ENCODE peak calls at places on chromosomes 7 and 10, in seven cellular contexts. W, L, I, T, N, M and E are unnamed samples.
A peak's percentile ranks its signal among the peaks of the same experiment; 100 is the strongest.

GRCh38 chr7:24914465-24914859 is 65.5 kb downstream of the OSBPL3 start:
- DNase-seq in W (no peak), L (no peak), I (no peak), T (no peak), N (no peak), M (no peak), E (no peak)

GRCh38 chr7:155228459-155228845 is 69.2 kb upstream of the INSIG1 start:
- DNase-seq in W (no peak), L (peak; percentile 45), I (peak; percentile 17), T (no peak), N (no peak), M (peak; percentile 96), E (no peak)

GRCh38 chr10:97869091-97870042 is 19.7 kb downstream of the GOLGA7B start:
- DNase-seq in W (peak; percentile 95), L (peak; percentile 67), I (peak; percentile 78), T (peak; percentile 71), N (peak; percentile 32), M (peak; percentile 55), E (peak; percentile 86)

GRCh38 chr10:62627985-62628384 is 176.5 kb upstream of the ADO start:
- DNase-seq in W (no peak), L (peak; percentile 45), I (peak; percentile 28), T (no peak), N (no peak), M (no peak), E (no peak)

GRCh38 chr10:117477241-117477947 is 65.2 kb upstream of the EMX2 start:
- DNase-seq in W (no peak), L (no peak), I (no peak), T (no peak), N (no peak), M (no peak), E (no peak)

GRCh38 chr7:6465862-6466261 is 18.1 kb upstream of the DAGLB start:
- DNase-seq in W (no peak), L (no peak), I (no peak), T (no peak), N (no peak), M (no peak), E (no peak)

GRCh38 chr10:101446071-101446470 is 92.1 kb downstream of the BTRC start:
- DNase-seq in W (peak; percentile 38), L (no peak), I (no peak), T (no peak), N (no peak), M (no peak), E (no peak)

GRCh38 chr7:128937647-128938523 is at the start of gene IRF5:
- DNase-seq in W (no peak), L (no peak), I (no peak), T (no peak), N (no peak), M (peak; percentile 77), E (peak; percentile 56)

GRCh38 chr7:17485368-17485767 is 186.9 kb downstream of the AHR start:
- DNase-seq in W (no peak), L (no peak), I (no peak), T (no peak), N (no peak), M (no peak), E (no peak)

GRCh38 chr10:21888959-21889358 is 114.6 kb downstream of the DNAJC1 start:
- DNase-seq in W (no peak), L (no peak), I (peak; percentile 13), T (no peak), N (no peak), M (no peak), E (no peak)

GRCh38 chr10:26467639-26468038 is 29.5 kb downstream of the APBB1IP start:
- DNase-seq in W (no peak), L (no peak), I (no peak), T (no peak), N (no peak), M (no peak), E (no peak)

GRCh38 chr7:135390829-135391228 is 119.1 kb downstream of the CNOT4 start:
- DNase-seq in W (no peak), L (no peak), I (no peak), T (no peak), N (no peak), M (no peak), E (no peak)

GRCh38 chr7:66297579-66297978 is 92.4 kb downstream of the TPST1 start:
- DNase-seq in W (no peak), L (no peak), I (no peak), T (no peak), N (no peak), M (no peak), E (no peak)

GRCh38 chr7:81594767-81595166 is 175.1 kb downstream of the HGF start:
- DNase-seq in W (no peak), L (peak; percentile 40), I (no peak), T (no peak), N (no peak), M (no peak), E (no peak)

GRCh38 chr7:150941983-150942590 is 36.0 kb downstream of the KCNH2 start:
- DNase-seq in W (peak; percentile 28), L (no peak), I (no peak), T (no peak), N (no peak), M (no peak), E (peak; percentile 73)

GRCh38 chr7:66847879-66848810 is 72.9 kb upstream of the TMEM248 start:
- DNase-seq in W (peak; percentile 51), L (peak; percentile 91), I (peak; percentile 92), T (no peak), N (no peak), M (peak; percentile 16), E (peak; percentile 55)

GRCh38 chr7:749121-749520 is 22.0 kb upstream of the PRKAR1B start:
- DNase-seq in W (peak; percentile 10), L (no peak), I (no peak), T (no peak), N (no peak), M (no peak), E (no peak)

GRCh38 chr10:49621561-49621960 is 7.7 kb downstream of the CHAT start:
- DNase-seq in W (no peak), L (no peak), I (no peak), T (no peak), N (no peak), M (no peak), E (no peak)

GRCh38 chr7:2585446-2585845 is 26.7 kb downstream of the IQCE start:
- DNase-seq in W (no peak), L (no peak), I (no peak), T (no peak), N (no peak), M (no peak), E (no peak)

GRCh38 chr10:70684374-70684773 is 12.1 kb downstream of the ADAMTS14 start:
- DNase-seq in W (no peak), L (no peak), I (no peak), T (no peak), N (no peak), M (no peak), E (no peak)
- H3K4ac ChIP-seq in W (no peak overlapping the region), L (no peak overlapping the region), I (no peak overlapping the region), T (no peak overlapping the region), N (no peak overlapping the region), M (no peak overlapping the region), E (no peak overlapping the region)

DNA sequence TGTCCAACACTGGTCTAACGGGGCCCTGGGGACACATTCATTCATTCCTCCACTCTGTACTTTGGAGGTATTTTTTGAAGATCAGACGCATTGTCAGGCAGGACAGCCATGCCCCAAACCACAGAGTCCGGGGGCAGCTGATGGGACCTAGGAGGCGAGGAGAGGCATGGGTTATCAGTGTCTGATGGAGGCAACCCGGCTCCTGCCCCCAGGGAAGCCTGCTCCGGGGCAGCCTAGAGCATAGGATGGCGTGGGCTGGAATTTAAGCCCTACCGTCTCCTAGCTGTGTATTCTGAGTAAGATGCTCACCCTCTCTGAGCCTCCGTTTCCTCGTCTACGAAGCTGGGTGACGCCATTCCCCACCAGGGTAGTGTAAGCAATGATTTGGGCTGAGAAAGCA is 55.4 kb upstream of the ELN start:
- DNase-seq in W (no peak), L (no peak), I (no peak), T (peak; percentile 39), N (no peak), M (no peak), E (no peak)
- H3K4ac ChIP-seq in W (no peak overlapping the region), L (no peak overlapping the region), I (no peak overlapping the region), T (no peak overlapping the region), N (no peak overlapping the region), M (no peak overlapping the region), E (no peak overlapping the region)

GRCh38 chr7:101843293-101844271 is 26.2 kb downstream of the CUX1 start:
- DNase-seq in W (peak; percentile 60), L (no peak), I (no peak), T (no peak), N (no peak), M (no peak), E (peak; percentile 68)

GRCh38 chr7:101835136-101835535 is 17.7 kb downstream of the CUX1 start:
- DNase-seq in W (no peak), L (no peak), I (no peak), T (no peak), N (no peak), M (peak; percentile 90), E (peak; percentile 14)

GRCh38 chr7:101841328-101841727 is 23.9 kb downstream of the CUX1 start:
- DNase-seq in W (no peak), L (no peak), I (no peak), T (no peak), N (no peak), M (no peak), E (no peak)

GRCh38 chr7:101833799-101834198 is 16.4 kb downstream of the CUX1 start:
- DNase-seq in W (no peak), L (no peak), I (no peak), T (no peak), N (no peak), M (peak; percentile 23), E (peak; percentile 15)

DNA sequence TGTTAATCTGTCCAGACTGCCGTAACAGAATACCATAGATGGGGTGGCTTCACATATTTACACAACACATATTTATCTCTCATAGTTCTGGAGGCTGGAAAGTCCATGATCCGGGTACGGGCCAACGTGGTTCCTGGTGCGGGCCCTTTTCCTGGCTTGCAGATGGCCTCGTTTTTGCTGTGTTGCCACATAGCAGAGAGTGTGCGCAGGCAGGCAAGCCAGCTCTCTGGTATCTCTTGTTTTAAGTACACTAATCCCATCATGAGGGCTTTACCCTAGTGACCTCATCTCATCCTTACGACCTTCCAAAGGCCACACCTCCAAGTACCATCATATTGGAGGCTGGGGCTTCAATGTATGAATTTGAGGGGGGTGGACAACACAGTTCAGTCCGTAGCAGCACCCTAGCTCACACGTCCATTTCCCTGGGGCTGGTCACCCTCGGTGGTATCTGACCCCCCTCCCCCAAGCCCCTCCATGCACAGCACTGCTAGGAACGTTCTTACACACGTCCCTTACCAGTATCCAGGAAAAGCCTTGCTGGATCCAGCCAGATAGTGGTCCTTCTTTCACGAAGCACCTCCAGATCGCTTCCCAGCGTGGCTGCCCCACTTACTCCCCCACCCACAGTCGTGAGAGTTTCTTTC is 21.5 kb downstream of the CUX1 start:
- DNase-seq in W (peak; percentile 49), L (no peak), I (no peak), T (no peak), N (no peak), M (peak; percentile 98), E (no peak)
- H3K4ac ChIP-seq in W (no peak overlapping the region), L (no peak overlapping the region), I (no peak overlapping the region), T (no peak overlapping the region), N (no peak overlapping the region), M (peak overlapping the region; percentile 38), E (no peak overlapping the region)

DNA sequence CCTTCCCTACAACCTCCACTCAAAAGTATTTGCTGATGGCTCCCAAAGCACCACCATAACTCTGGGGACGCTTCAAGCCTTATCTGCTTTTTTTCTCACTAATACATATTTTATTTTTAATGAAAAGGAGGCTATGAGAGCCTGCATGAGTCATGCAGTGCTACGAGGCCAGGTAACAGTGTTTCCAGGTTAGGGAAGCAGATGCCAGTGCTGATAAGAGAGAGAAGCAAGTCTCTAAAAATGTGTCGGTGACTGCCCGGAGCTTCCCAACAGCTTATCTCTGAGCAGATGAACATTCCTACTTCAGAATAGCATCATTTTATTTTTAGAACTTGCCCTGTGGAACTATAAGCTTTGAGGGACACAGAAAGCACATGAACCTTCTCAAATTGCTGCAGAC is 931.5 kb downstream of the CCSER2 start:
- DNase-seq in W (no peak), L (no peak), I (no peak), T (no peak), N (no peak), M (peak; percentile 83), E (no peak)
- H3K4ac ChIP-seq in W (no peak overlapping the region), L (no peak overlapping the region), I (no peak overlapping the region), T (no peak overlapping the region), N (no peak overlapping the region), M (no peak overlapping the region), E (no peak overlapping the region)